ENCODE peak calls at places on chromosomes 13 and 19, in seven cellular contexts. J is heart right ventricle, I is pancreas, S is lower leg skin, M is fibroblast of lung, P is aorta, T is MM.1S. A is an unnamed sample.

GRCh38 chr13:80611310-80611709 is 270.4 kb upstream of the SPRY2 start:
- DNase-seq in S (no peak), I (no peak), J (no peak), T (no peak), P (no peak), M (no peak), A (no peak)

GRCh38 chr13:110565296-110565695 is 3.8 kb upstream of the RAB20 start:
- DNase-seq in M (no peak), I (no peak), J (no peak), P (no peak), S (peak), T (no peak), A (no peak)

GRCh38 chr19:1417145-1417544 is 9.8 kb downstream of the DAZAP1 start:
- DNase-seq in I (no peak), S (no peak), J (no peak), T (no peak), P (no peak), M (peak), A (no peak)

GRCh38 chr19:13441810-13442512 is 64.3 kb downstream of the CACNA1A start:
- DNase-seq in M (peak), J (peak), T (peak), I (no peak), P (no peak), S (no peak), A (peak)

GRCh38 chr19:32864318-32865007 is 5.1 kb downstream of the SLC7A9 start:
- DNase-seq in P (no peak), M (no peak), J (no peak), I (no peak), S (peak), T (no peak), A (no peak)

GRCh38 chr13:90709329-90709728 is 638.2 kb upstream of the MIR17HG start:
- DNase-seq in M (no peak), T (no peak), J (no peak), P (no peak), I (no peak), S (no peak), A (no peak)

GRCh38 chr19:1483067-1483978 is 4.3 kb upstream of the C19orf25 start:
- DNase-seq in M (no peak), T (no peak), S (no peak), I (no peak), P (no peak), J (no peak), A (no peak)

GRCh38 chr19:6103217-6103644 is 7.1 kb downstream of the RFX2 start:
- DNase-seq in S (peak), M (peak), J (peak), I (peak), P (peak), T (no peak), A (no peak)

GRCh38 chr13:64849174-64849573 is 2381.0 kb downstream of the PCDH9 start:
- DNase-seq in M (no peak), P (no peak), I (no peak), T (no peak), S (no peak), J (no peak), A (no peak)

GRCh38 chr19:1856698-1857603 is 6.4 kb downstream of the KLF16 start:
- DNase-seq in J (peak), M (peak), P (peak), I (peak), S (peak), T (peak), A (no peak)

GRCh38 chr13:52701728-52702480 is 37.7 kb downstream of the CNMD start:
- DNase-seq in P (no peak), M (no peak), I (no peak), S (no peak), J (no peak), T (no peak), A (no peak)

GRCh38 chr13:42275506-42275905 is 3.6 kb downstream of the AKAP11 start:
- DNase-seq in I (no peak), P (no peak), J (no peak), T (no peak), M (no peak), S (no peak), A (no peak)

GRCh38 chr13:40466271-40466670 is 200.2 kb downstream of the FOXO1 start:
- DNase-seq in J (no peak), P (no peak), M (no peak), S (peak), I (no peak), T (no peak), A (no peak)

GRCh38 chr13:99496322-99497142 is 4.7 kb upstream of the TM9SF2 start:
- DNase-seq in T (peak), M (peak), J (peak), P (peak), S (peak), I (no peak), A (peak)

GRCh38 chr19:48195106-48195830 is 24.8 kb downstream of the ZSWIM9 start:
- DNase-seq in J (no peak), S (peak), I (no peak), M (no peak), P (no peak), T (no peak), A (no peak)

GRCh38 chr13:98549006-98549727 is 27.7 kb downstream of the STK24 start:
- DNase-seq in S (no peak), I (no peak), P (no peak), T (no peak), J (no peak), M (peak), A (no peak)

GRCh38 chr13:40664100-40665060 is 2.1 kb downstream of the FOXO1 start:
- DNase-seq in T (peak), I (peak), S (peak), P (peak), M (peak), J (peak), A (no peak)

GRCh38 chr19:10612515-10613119 is 12.7 kb upstream of the SLC44A2 start:
- DNase-seq in T (no peak), P (peak), S (peak), M (peak), I (peak), J (peak), A (no peak)

GRCh38 chr19:18049390-18049789 is 37.3 kb downstream of the IL12RB1 start:
- DNase-seq in J (peak), S (peak), T (no peak), M (peak), I (peak), P (peak), A (no peak)

GRCh38 chr13:46555722-46556121 is 2.8 kb downstream of the LRCH1 start:
- DNase-seq in P (no peak), T (no peak), M (no peak), S (no peak), I (no peak), J (no peak), A (no peak)

GRCh38 chr19:38183227-38183914 is 40.7 kb downstream of the DPF1 start:
- DNase-seq in I (no peak), J (peak), M (no peak), S (no peak), T (no peak), P (no peak), A (no peak)

GRCh38 chr13:65977525-65977924 is 1252.6 kb downstream of the PCDH9 start:
- DNase-seq in M (no peak), S (no peak), P (no peak), T (no peak), J (no peak), I (no peak), A (no peak)
- H3K4me3 ChIP-seq in M (no peak), S (no peak), P (no peak), T (no peak), J (no peak), I (no peak), A (no peak)

GRCh38 chr19:31049431-31049830 is 299.8 kb downstream of the TSHZ3 start:
- DNase-seq in S (no peak), M (no peak), I (no peak), J (no peak), P (no peak), T (no peak), A (no peak)
- H3K4me3 ChIP-seq in S (no peak), M (no peak), I (no peak), J (no peak), P (no peak), T (no peak), A (no peak)

GRCh38 chr13:106797081-106797640 is 229.2 kb upstream of the ARGLU1 start:
- DNase-seq in P (no peak), I (no peak), T (no peak), J (no peak), M (no peak), S (no peak), A (no peak)

GRCh38 chr13:106799731-106800335 is 231.9 kb upstream of the ARGLU1 start:
- DNase-seq in I (no peak), P (no peak), T (no peak), S (no peak), M (no peak), J (no peak), A (no peak)

GRCh38 chr13:106794131-106794530 is 226.2 kb upstream of the ARGLU1 start:
- DNase-seq in S (no peak), I (no peak), P (no peak), T (no peak), M (no peak), J (no peak), A (no peak)

GRCh38 chr13:106795847-106796246 is 227.9 kb upstream of the ARGLU1 start:
- DNase-seq in P (no peak), S (no peak), T (no peak), J (no peak), I (no peak), M (no peak), A (no peak)

GRCh38 chr13:106796280-106797047 is 228.5 kb upstream of the ARGLU1 start:
- DNase-seq in J (no peak), I (no peak), T (no peak), P (no peak), M (no peak), S (no peak), A (no peak)
- H3K4me3 ChIP-seq in J (no peak), I (no peak), T (no peak), P (no peak), M (no peak), S (no peak), A (no peak)

GRCh38 chr13:112358156-112358555 is 18.0 kb upstream of the SPACA7 start:
- DNase-seq in J (no peak), I (no peak), T (no peak), S (no peak), P (no peak), M (no peak), A (no peak)

GRCh38 chr13:112354330-112355273 is 21.6 kb upstream of the SPACA7 start:
- DNase-seq in S (no peak), I (no peak), T (no peak), P (no peak), M (no peak), J (no peak), A (no peak)

GRCh38 chr13:112355274-112355843 is 20.8 kb upstream of the SPACA7 start:
- DNase-seq in I (no peak), M (no peak), J (no peak), S (no peak), T (no peak), P (no peak), A (no peak)

GRCh38 chr13:112353856-112354255 is 22.3 kb upstream of the SPACA7 start:
- DNase-seq in J (no peak), P (no peak), S (no peak), M (no peak), I (no peak), T (no peak), A (no peak)

DNA sequence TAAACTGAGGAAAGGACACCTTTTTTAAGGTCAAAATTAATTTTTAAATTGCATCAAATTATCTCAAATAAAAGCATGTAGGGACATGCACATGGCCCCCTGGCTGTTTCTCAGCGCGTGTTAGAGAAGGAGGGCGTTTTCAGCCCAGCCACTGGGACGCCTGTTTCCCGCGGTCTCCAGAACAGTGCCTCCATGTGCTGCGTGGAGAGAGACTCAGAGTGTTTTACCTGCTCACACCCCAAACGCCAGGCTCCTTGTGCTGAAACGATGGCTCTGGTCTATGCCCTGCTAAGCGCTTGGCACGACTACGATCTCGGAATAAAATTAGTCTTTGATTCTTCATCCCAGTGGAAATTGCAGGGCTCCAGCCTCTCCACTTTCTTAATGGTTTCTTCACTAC is 20.0 kb upstream of the SPACA7 start:
- DNase-seq in P (no peak), J (no peak), T (no peak), I (no peak), S (no peak), M (no peak), A (no peak)
- H3K4me3 ChIP-seq in P (no peak), J (no peak), T (no peak), I (no peak), S (no peak), M (no peak), A (no peak)

A was measured in Jurkat, Clone E6-1.